ENCODE peak calls at places on chromosomes 13 and 19, in four cellular contexts. One of them, this sample, is unnamed.

GRCh38 chr19:18771328-18772242 is 19.5 kb downstream of the COMP start:
- DNase-seq in gastrocnemius medialis: no peak
- DNase-seq in iPS-NIHi11: no peak
- DNase-seq in ascending aorta: no peak
- DNase-seq in this sample: peak

GRCh38 chr13:22114630-22115311 is 443.9 kb downstream of the FGF9 start:
- DNase-seq in ascending aorta: no peak
- DNase-seq in gastrocnemius medialis: no peak
- DNase-seq in iPS-NIHi11: no peak
- DNase-seq in this sample: no peak

GRCh38 chr13:41177616-41178015 is 16.8 kb downstream of the KBTBD7 start:
- DNase-seq in gastrocnemius medialis: no peak
- DNase-seq in iPS-NIHi11: no peak
- DNase-seq in ascending aorta: no peak
- DNase-seq in this sample: no peak

GRCh38 chr13:33328691-33329090 is 43.1 kb upstream of the STARD13 start:
- DNase-seq in iPS-NIHi11: no peak
- DNase-seq in ascending aorta: no peak
- DNase-seq in gastrocnemius medialis: no peak
- DNase-seq in this sample: no peak

GRCh38 chr19:40613669-40614594 is 12.8 kb downstream of the LTBP4 start:
- DNase-seq in ascending aorta: peak
- DNase-seq in iPS-NIHi11: peak
- DNase-seq in gastrocnemius medialis: no peak
- DNase-seq in this sample: peak

GRCh38 chr19:4495471-4495870 is 22.8 kb downstream of the PLIN4 start:
- DNase-seq in iPS-NIHi11: no peak
- DNase-seq in gastrocnemius medialis: no peak
- DNase-seq in ascending aorta: no peak
- DNase-seq in this sample: no peak

GRCh38 chr13:76383671-76384461 is 502.3 kb downstream of the KCTD12 start:
- DNase-seq in iPS-NIHi11: no peak
- DNase-seq in ascending aorta: no peak
- DNase-seq in gastrocnemius medialis: no peak
- DNase-seq in this sample: peak

GRCh38 chr13:45544520-45544919 is 71.0 kb downstream of the ERICH6B start:
- DNase-seq in iPS-NIHi11: no peak
- DNase-seq in gastrocnemius medialis: no peak
- DNase-seq in ascending aorta: no peak
- DNase-seq in this sample: no peak

GRCh38 chr13:76884167-76884566 is 2.0 kb downstream of the KCTD12 start:
- DNase-seq in gastrocnemius medialis: no peak
- DNase-seq in ascending aorta: no peak
- DNase-seq in iPS-NIHi11: peak
- DNase-seq in this sample: peak

GRCh38 chr19:48975947-48976847 is 11.1 kb downstream of the FTL start:
- DNase-seq in iPS-NIHi11: peak
- DNase-seq in ascending aorta: no peak
- DNase-seq in gastrocnemius medialis: no peak
- DNase-seq in this sample: no peak

GRCh38 chr13:24618219-24618955 is 61.8 kb upstream of the ATP12A start:
- DNase-seq in iPS-NIHi11: no peak
- DNase-seq in ascending aorta: no peak
- DNase-seq in gastrocnemius medialis: no peak
- DNase-seq in this sample: peak

GRCh38 chr13:49893591-49893990 is 42.5 kb downstream of the SPRYD7 start:
- DNase-seq in gastrocnemius medialis: no peak
- DNase-seq in iPS-NIHi11: no peak
- DNase-seq in ascending aorta: no peak
- DNase-seq in this sample: peak

GRCh38 chr13:77415253-77416127 is 88.6 kb upstream of the MYCBP2 start:
- DNase-seq in gastrocnemius medialis: no peak
- DNase-seq in ascending aorta: no peak
- DNase-seq in iPS-NIHi11: no peak
- DNase-seq in this sample: no peak

GRCh38 chr19:38729653-38730469 is 14.4 kb downstream of the CAPN12 start:
- DNase-seq in iPS-NIHi11: peak
- DNase-seq in gastrocnemius medialis: no peak
- DNase-seq in ascending aorta: no peak
- DNase-seq in this sample: peak

GRCh38 chr13:30872685-30873443 is 33.2 kb upstream of the MEDAG start:
- DNase-seq in ascending aorta: peak
- DNase-seq in iPS-NIHi11: peak
- DNase-seq in gastrocnemius medialis: no peak
- DNase-seq in this sample: peak

GRCh38 chr19:29413435-29413834 is 112.4 kb upstream of the VSTM2B start:
- DNase-seq in gastrocnemius medialis: no peak
- DNase-seq in iPS-NIHi11: no peak
- DNase-seq in ascending aorta: no peak
- DNase-seq in this sample: no peak

GRCh38 chr19:10514211-10515145 is 2.8 kb downstream of the S1PR5 start:
- DNase-seq in ascending aorta: no peak
- DNase-seq in iPS-NIHi11: peak
- DNase-seq in gastrocnemius medialis: no peak
- DNase-seq in this sample: peak

GRCh38 chr19:30630289-30631034 is 258.3 kb downstream of the ZNF536 start:
- DNase-seq in gastrocnemius medialis: no peak
- DNase-seq in iPS-NIHi11: no peak
- DNase-seq in ascending aorta: no peak
- DNase-seq in this sample: no peak

GRCh38 chr13:30752201-30752797 is 17.0 kb downstream of the ALOX5AP start:
- DNase-seq in ascending aorta: no peak
- DNase-seq in gastrocnemius medialis: peak
- DNase-seq in iPS-NIHi11: no peak
- DNase-seq in this sample: no peak

GRCh38 chr13:113652404-113653263 is 5.4 kb downstream of the ATP4B start:
- DNase-seq in gastrocnemius medialis: no peak
- DNase-seq in iPS-NIHi11: no peak
- DNase-seq in ascending aorta: peak
- DNase-seq in this sample: peak

GRCh38 chr13:105442941-105443340 is 1092.5 kb downstream of the EFNB2 start:
- DNase-seq in iPS-NIHi11: peak
- DNase-seq in ascending aorta: no peak
- DNase-seq in gastrocnemius medialis: no peak
- DNase-seq in this sample: no peak

GRCh38 chr13:30577381-30577780 is 40.3 kb upstream of the USPL1 start:
- DNase-seq in ascending aorta: no peak
- DNase-seq in iPS-NIHi11: no peak
- DNase-seq in gastrocnemius medialis: no peak
- DNase-seq in this sample: peak

GRCh38 chr19:33960566-33960965 is 163.9 kb downstream of the KCTD15 start:
- DNase-seq in gastrocnemius medialis: no peak
- DNase-seq in iPS-NIHi11: no peak
- DNase-seq in ascending aorta: no peak
- DNase-seq in this sample: no peak

GRCh38 chr13:49304763-49305695 is 57.3 kb downstream of the CDADC1 start:
- DNase-seq in ascending aorta: peak
- DNase-seq in iPS-NIHi11: no peak
- DNase-seq in gastrocnemius medialis: no peak
- DNase-seq in this sample: no peak

GRCh38 chr19:10510301-10510802 is 6.9 kb downstream of the S1PR5 start:
- DNase-seq in iPS-NIHi11: peak
- DNase-seq in ascending aorta: no peak
- DNase-seq in gastrocnemius medialis: no peak
- DNase-seq in this sample: peak

GRCh38 chr13:90230311-90230710 is 1117.2 kb upstream of the MIR17HG start:
- DNase-seq in iPS-NIHi11: no peak
- DNase-seq in gastrocnemius medialis: no peak
- DNase-seq in ascending aorta: no peak
- DNase-seq in this sample: no peak

GRCh38 chr13:21076265-21076653 is 14.9 kb upstream of the LATS2 start:
- DNase-seq in iPS-NIHi11: peak
- DNase-seq in ascending aorta: no peak
- DNase-seq in gastrocnemius medialis: no peak
- DNase-seq in this sample: no peak

GRCh38 chr13:40666905-40667621 is 622 bp upstream of the FOXO1 start:
- DNase-seq in iPS-NIHi11: peak
- DNase-seq in gastrocnemius medialis: peak
- DNase-seq in ascending aorta: peak
- DNase-seq in this sample: peak

GRCh38 chr13:75513271-75513670 is 24.4 kb downstream of the COMMD6 start:
- DNase-seq in ascending aorta: no peak
- DNase-seq in gastrocnemius medialis: no peak
- DNase-seq in iPS-NIHi11: no peak
- DNase-seq in this sample: no peak

GRCh38 chr19:33416307-33417215 is 43.1 kb downstream of the CEBPG start:
- DNase-seq in gastrocnemius medialis: no peak
- DNase-seq in ascending aorta: no peak
- DNase-seq in iPS-NIHi11: peak
- DNase-seq in this sample: peak